ENCODE peak calls at places on chromosomes 5 and 9, in ten cellular contexts. Y, Q, C, W, G, A, V, J, Z and T are unnamed samples.

GRCh38 chr5:119795768-119796167 is 166.4 kb downstream of the FAM170A start:
- DNase-seq in C (no peak), J (no peak), V (no peak), G (no peak), Q (no peak), A (no peak), Z (no peak), W (no peak), Y (no peak), T (no peak)

GRCh38 chr5:122153230-122153629 is 23.9 kb downstream of the ZNF474 start:
- DNase-seq in Y (no peak), W (no peak), Q (no peak), Z (no peak), A (no peak), V (no peak), J (peak), G (no peak), C (no peak), T (no peak)

GRCh38 chr9:92425578-92425977 is 1.3 kb upstream of the OMD start:
- DNase-seq in Q (no peak), W (no peak), G (no peak), Y (peak), V (no peak), Z (no peak), J (no peak), C (no peak), A (no peak), T (no peak)

GRCh38 chr5:90191352-90192045 is 218.1 kb downstream of the CETN3 start:
- DNase-seq in Q (no peak), Z (no peak), V (no peak), G (no peak), C (no peak), J (no peak), Y (peak), A (no peak), W (no peak), T (no peak)

GRCh38 chr9:130535818-130536521 is 43.4 kb upstream of the FUBP3 start:
- DNase-seq in G (peak), J (no peak), A (no peak), V (no peak), Z (no peak), Q (no peak), W (no peak), Y (peak), C (no peak), T (no peak)

GRCh38 chr9:88577736-88578485 is 42.9 kb downstream of the NXNL2 start:
- DNase-seq in Y (no peak), J (no peak), C (no peak), Q (no peak), V (no peak), W (no peak), Z (no peak), G (no peak), A (no peak), T (no peak)

GRCh38 chr5:155441849-155442248 is 428.3 kb downstream of the KIF4B start:
- DNase-seq in J (no peak), C (no peak), G (no peak), Y (no peak), Q (no peak), W (no peak), V (no peak), A (no peak), Z (no peak), T (no peak)

GRCh38 chr9:88775966-88776365 is 215.3 kb upstream of the S1PR3 start:
- DNase-seq in V (no peak), A (no peak), Y (no peak), C (no peak), G (peak), Z (no peak), Q (no peak), J (no peak), W (no peak), T (no peak)

GRCh38 chr5:34494111-34494755 is 161.9 kb upstream of the RAI14 start:
- DNase-seq in A (no peak), Y (no peak), W (no peak), V (no peak), G (no peak), Q (no peak), J (no peak), C (peak), Z (no peak), T (no peak)

GRCh38 chr5:158205992-158206391 is 347.0 kb upstream of the CLINT1 start:
- DNase-seq in C (no peak), G (no peak), V (no peak), Q (no peak), J (no peak), Z (no peak), A (no peak), Y (no peak), W (no peak), T (no peak)

GRCh38 chr5:65866837-65867508 is 59.4 kb upstream of the ERBIN start:
- DNase-seq in Y (no peak), Q (no peak), W (no peak), V (no peak), J (no peak), G (no peak), C (no peak), Z (no peak), A (no peak), T (no peak)

GRCh38 chr9:134895849-134896833 is 15.5 kb downstream of the FCN2 start:
- DNase-seq in Y (peak), G (peak), A (no peak), Q (peak), W (peak), J (peak), V (no peak), C (no peak), Z (no peak), T (no peak)

GRCh38 chr5:73943375-73943774 is 317.4 kb downstream of the ARHGEF28 start:
- DNase-seq in Q (no peak), A (no peak), W (no peak), J (no peak), G (no peak), C (no peak), Z (no peak), V (no peak), Y (no peak), T (no peak)

GRCh38 chr9:86022687-86023266 is 76.6 kb downstream of the GOLM1 start:
- DNase-seq in G (no peak), Q (no peak), A (no peak), W (no peak), J (no peak), Z (no peak), V (no peak), Y (no peak), C (no peak), T (no peak)

GRCh38 chr5:82597437-82597836 is 319.3 kb upstream of the RPS23 start:
- DNase-seq in Q (no peak), W (no peak), Y (no peak), J (no peak), C (no peak), A (no peak), V (no peak), G (no peak), Z (no peak), T (no peak)

GRCh38 chr5:175460126-175460525 is 16.1 kb upstream of the DRD1 start:
- DNase-seq in A (no peak), W (no peak), C (no peak), Z (no peak), Q (no peak), V (no peak), J (no peak), G (no peak), Y (peak), T (no peak)

GRCh38 chr9:133609311-133610098 is at the start of gene FAM163B:
- DNase-seq in J (no peak), Z (peak), W (peak), A (peak), G (peak), Y (peak), Q (peak), V (peak), C (no peak), T (peak)

GRCh38 chr5:139246394-139246793 is 47.1 kb upstream of the MATR3 start:
- DNase-seq in V (no peak), C (no peak), Z (no peak), Y (peak), G (no peak), W (peak), Q (peak), J (no peak), A (peak), T (no peak)

GRCh38 chr5:133129192-133129748 is 77.5 kb downstream of the HSPA4 start:
- DNase-seq in W (peak), C (no peak), V (no peak), Z (no peak), Q (no peak), A (no peak), J (no peak), Y (no peak), G (no peak), T (no peak)